ENCODE peak calls at places on chromosomes 1 and 21, in four cellular contexts. P is dorsolateral prefrontal cortex; Z is CD8-positive, alpha-beta T cell; V is fibroblast of lung. A is an unnamed sample.

GRCh38 chr1:46587072-46587471 is 17.0 kb downstream of the MKNK1 start:
- DNase-seq in Z (no peak), V (no peak), P (no peak), A (peak)

GRCh38 chr1:229768232-229768631 is 142.2 kb downstream of the URB2 start:
- DNase-seq in P (no peak), V (no peak), Z (no peak), A (no peak)

GRCh38 chr1:36323636-36324321 is at the start of gene EVA1B:
- DNase-seq in Z (peak), V (peak), P (no peak), A (peak)

GRCh38 chr21:16305686-16306085 is 575.9 kb downstream of the USP25 start:
- DNase-seq in Z (no peak), P (no peak), V (no peak), A (no peak)

GRCh38 chr1:29686012-29686930 is 449.9 kb downstream of the PTPRU start:
- DNase-seq in Z (no peak), P (no peak), V (no peak), A (no peak)

GRCh38 chr1:155971910-155972809 is 6.2 kb downstream of the ARHGEF2 start:
- DNase-seq in Z (no peak), V (no peak), P (peak), A (no peak)

GRCh38 chr1:183882328-183883167 is 77.6 kb downstream of the RGL1 start:
- DNase-seq in P (no peak), Z (no peak), V (no peak), A (no peak)

GRCh38 chr1:240036526-240036925 is 55.2 kb upstream of the FMN2 start:
- DNase-seq in V (no peak), Z (no peak), P (no peak), A (no peak)

GRCh38 chr21:39968010-39968409 is 100.8 kb downstream of the PCP4 start:
- DNase-seq in Z (no peak), V (no peak), P (no peak), A (no peak)

GRCh38 chr1:30749691-30750583 is 7.6 kb downstream of the LAPTM5 start:
- DNase-seq in P (no peak), V (no peak), Z (peak), A (no peak)

DNA sequence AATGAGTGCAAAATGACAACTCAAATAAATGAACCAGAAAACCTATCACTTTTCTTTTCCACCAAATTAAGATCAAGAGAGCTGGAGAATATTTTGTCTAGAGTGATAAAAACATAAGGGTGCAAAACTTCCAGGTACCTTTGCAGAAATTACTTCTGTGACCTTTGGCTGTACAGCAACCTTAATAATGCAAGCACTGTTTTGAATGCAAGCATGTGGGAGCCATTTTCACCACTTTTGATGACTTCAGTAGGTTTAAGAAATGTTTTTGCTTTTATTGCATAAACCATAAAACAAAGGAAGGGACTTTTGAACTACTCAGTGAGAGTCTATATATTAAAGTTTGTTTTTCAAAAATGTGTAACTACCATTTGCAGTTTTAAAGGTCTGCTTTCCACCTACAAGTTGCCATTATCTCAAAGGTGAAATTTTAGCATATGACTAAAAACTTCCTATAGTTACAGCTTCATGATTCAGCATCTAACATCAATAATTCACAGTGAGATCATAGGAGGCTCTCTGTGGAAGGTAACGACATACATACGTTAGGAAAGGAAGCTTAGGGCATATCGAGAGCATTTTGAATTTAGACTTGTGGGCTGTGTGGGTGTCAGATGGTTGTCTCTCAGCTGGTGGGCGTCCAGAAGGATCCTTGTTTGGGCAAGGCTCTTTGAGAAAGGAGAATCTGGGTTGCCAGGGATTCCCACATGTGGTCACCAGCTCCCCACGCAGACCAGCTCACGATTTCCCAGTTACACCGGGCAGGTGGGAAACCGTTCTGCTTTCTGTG is 1.1 kb upstream of the GADD45A start:
- DNase-seq in P (peak), Z (no peak), V (peak), A (no peak)
- H3K4me3 ChIP-seq in P (peak), Z (peak), V (peak), A (peak)

GRCh38 chr1:18716112-18716784 is 85.6 kb downstream of the PAX7 start:
- DNase-seq in Z (no peak), P (no peak), V (no peak), A (no peak)
- H3K4me3 ChIP-seq in Z (no peak), P (no peak), V (no peak), A (no peak)

GRCh38 chr21:37815893-37816292 is 100.4 kb downstream of the KCNJ6 start:
- DNase-seq in P (no peak), V (no peak), Z (no peak), A (no peak)

GRCh38 chr21:37821791-37822450 is 94.3 kb downstream of the KCNJ6 start:
- DNase-seq in V (no peak), P (no peak), Z (no peak), A (no peak)

GRCh38 chr21:37819372-37819771 is 96.9 kb downstream of the KCNJ6 start:
- DNase-seq in P (no peak), V (no peak), Z (no peak), A (no peak)

GRCh38 chr21:37811711-37812110 is 104.5 kb downstream of the KCNJ6 start:
- DNase-seq in Z (no peak), P (no peak), V (no peak), A (no peak)

DNA sequence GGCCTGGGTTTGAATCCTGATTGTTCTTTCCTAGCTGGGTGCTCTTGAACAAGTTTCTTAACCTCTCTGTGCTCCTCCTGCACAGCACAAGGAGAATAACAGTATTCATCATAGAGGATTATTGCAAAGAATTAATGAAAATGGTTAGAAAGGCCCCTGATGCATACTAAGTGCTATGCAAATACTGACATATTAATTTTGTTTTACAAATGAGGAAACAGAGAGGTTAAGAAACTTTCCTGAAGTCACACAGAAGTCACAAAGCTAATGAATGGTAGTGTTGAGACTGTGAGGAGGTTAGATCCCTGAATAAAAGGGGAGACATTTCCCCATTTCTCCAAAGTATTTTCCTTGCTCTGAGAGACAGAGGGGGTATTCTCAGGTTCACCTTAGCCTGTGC is 99.0 kb downstream of the KCNJ6 start:
- DNase-seq in Z (no peak), V (no peak), P (no peak), A (no peak)
- H3K4me3 ChIP-seq in Z (no peak), V (no peak), P (no peak), A (no peak)

GRCh38 chr21:37463083-37463780 is 96.7 kb downstream of the DYRK1A start:
- DNase-seq in P (no peak), Z (no peak), V (peak), A (no peak)
- H3K4me3 ChIP-seq in P (peak), Z (no peak), V (peak), A (no peak)